ENCODE peak calls at places on chromosome 18, in five cellular contexts. W is astrocyte, I is A549, O is hepatocyte, X is fibroblast of lung. Z is an unnamed sample.

GRCh38 chr18:35868919-35869318 is 103.6 kb upstream of the RMP24 start:
- DNase-seq in W (no peak), X (no peak), I (no peak), O (no peak), Z (no peak)

GRCh38 chr18:59208602-59209001 is 11.4 kb upstream of the GRP start:
- DNase-seq in I (no peak), O (no peak), X (no peak), W (no peak), Z (no peak)

GRCh38 chr18:56637897-56638231 is 528 bp downstream of the TXNL1 start:
- DNase-seq in O (peak), X (no peak), I (no peak), W (no peak), Z (peak)

GRCh38 chr18:21051615-21052014 is 60.0 kb downstream of the ROCK1 start:
- DNase-seq in O (no peak), X (peak), I (no peak), W (no peak), Z (no peak)

GRCh38 chr18:75533954-75534353 is 106.5 kb upstream of the SMIM21 start:
- DNase-seq in X (peak), I (no peak), W (peak), O (no peak), Z (no peak)

GRCh38 chr18:49878567-49878966 is 65.2 kb upstream of the ACAA2 start:
- DNase-seq in W (peak), O (no peak), X (peak), I (no peak), Z (no peak)

GRCh38 chr18:48787523-48788151 is 163.1 kb downstream of the SMAD7 start:
- DNase-seq in O (no peak), I (no peak), W (no peak), X (peak), Z (no peak)

GRCh38 chr18:60146220-60146960 is 226.2 kb downstream of the MC4R start:
- DNase-seq in I (no peak), X (peak), O (no peak), W (peak), Z (no peak)

GRCh38 chr18:63069496-63069895 is 250.1 kb downstream of the BCL2 start:
- DNase-seq in I (no peak), X (no peak), W (no peak), O (no peak), Z (no peak)

GRCh38 chr18:39244242-39244641 is 1678.6 kb upstream of the CELF4 start:
- DNase-seq in X (no peak), O (no peak), W (no peak), I (no peak), Z (no peak)

GRCh38 chr18:36652503-36652902 is 176.3 kb downstream of the TPGS2 start:
- DNase-seq in O (no peak), I (no peak), X (no peak), W (no peak), Z (no peak)

GRCh38 chr18:48886520-48887293 is 64.1 kb downstream of the SMAD7 start:
- DNase-seq in I (no peak), O (no peak), X (no peak), W (no peak), Z (no peak)

GRCh38 chr18:39297225-39297624 is 1731.6 kb upstream of the CELF4 start:
- DNase-seq in I (no peak), O (no peak), W (no peak), X (no peak), Z (no peak)

GRCh38 chr18:76937597-76937996 is 115.2 kb downstream of the ZNF236 start:
- DNase-seq in I (no peak), X (peak), O (no peak), W (no peak), Z (no peak)

GRCh38 chr18:63284861-63285260 is 34.7 kb downstream of the BCL2 start:
- DNase-seq in O (no peak), I (no peak), X (no peak), W (no peak), Z (no peak)

GRCh38 chr18:48391863-48392262 is 17.3 kb downstream of the ZBTB7C start:
- DNase-seq in W (no peak), X (no peak), I (no peak), O (no peak), Z (no peak)

GRCh38 chr18:22563098-22563707 is 145.5 kb upstream of the CTAGE1 start:
- DNase-seq in I (peak), X (peak), O (peak), W (peak), Z (peak)

GRCh38 chr18:52395146-52395852 is 55.3 kb downstream of the DCC start:
- DNase-seq in O (no peak), X (no peak), W (no peak), I (no peak), Z (no peak)

GRCh38 chr18:79962311-79962710 is 2.1 kb upstream of the HSBP1L1 start:
- DNase-seq in O (peak), W (peak), X (peak), I (no peak), Z (peak)

GRCh38 chr18:53780666-53781065 is 443.8 kb downstream of the MBD2 start:
- DNase-seq in I (no peak), W (no peak), X (no peak), O (no peak), Z (no peak)
- H3K4me2 ChIP-seq in I (no peak), W (no peak), X (no peak), O (no peak), Z (no peak)

DNA sequence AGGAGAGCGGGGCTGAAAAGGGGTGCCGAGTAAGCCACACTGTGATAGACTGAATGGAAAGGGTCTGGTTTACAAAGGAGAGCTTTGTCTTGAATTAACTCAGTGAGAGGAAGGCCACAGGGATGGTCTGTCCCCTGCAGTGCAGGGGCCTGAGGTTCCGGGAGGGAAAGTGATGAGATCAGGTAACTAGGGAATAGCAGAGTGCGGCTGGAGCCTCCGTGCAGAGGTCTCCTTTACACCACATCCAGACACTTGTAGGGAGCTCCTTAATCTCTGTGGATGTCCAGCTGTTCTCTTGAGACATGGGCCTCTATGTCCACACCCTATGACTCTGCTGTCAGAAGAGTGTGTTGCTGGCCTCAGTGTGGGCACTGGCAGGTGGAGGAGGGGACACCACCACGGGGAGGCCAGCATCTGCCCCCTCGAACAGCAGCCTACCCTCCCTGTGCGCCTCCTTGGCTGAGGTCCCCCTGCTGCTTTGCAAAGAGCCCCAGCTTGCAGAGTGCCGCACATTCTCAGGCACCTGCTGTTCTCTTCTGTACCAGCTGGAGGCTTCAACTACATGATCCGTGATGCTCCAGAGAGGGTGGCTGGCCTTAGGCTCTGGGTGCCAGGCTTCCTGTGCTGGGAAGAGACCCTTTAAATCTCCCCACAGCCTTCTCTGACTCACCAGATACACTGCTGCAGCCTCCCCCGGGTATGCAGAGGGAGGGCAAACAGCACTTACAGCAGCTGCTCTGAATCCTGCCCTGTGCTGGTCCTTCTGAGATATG is 25.9 kb downstream of the ENOSF1 start:
- DNase-seq in W (no peak), I (no peak), O (no peak), X (peak), Z (no peak)
- H3K4me3 ChIP-seq in W (no peak), I (no peak), O (no peak), X (no peak), Z (no peak)

GRCh38 chr18:13276530-13277520 is 58.3 kb downstream of the LDLRAD4 start:
- DNase-seq in W (peak), I (no peak), O (no peak), X (peak), Z (no peak)

GRCh38 chr18:13271512-13271911 is 53.0 kb downstream of the LDLRAD4 start:
- DNase-seq in O (no peak), X (no peak), I (no peak), W (no peak), Z (no peak)

GRCh38 chr18:13272411-13272810 is 53.9 kb downstream of the LDLRAD4 start:
- DNase-seq in W (no peak), X (no peak), O (no peak), I (no peak), Z (no peak)

GRCh38 chr18:13275075-13275474 is 56.5 kb downstream of the LDLRAD4 start:
- DNase-seq in X (no peak), W (no peak), O (no peak), I (no peak), Z (no peak)

DNA sequence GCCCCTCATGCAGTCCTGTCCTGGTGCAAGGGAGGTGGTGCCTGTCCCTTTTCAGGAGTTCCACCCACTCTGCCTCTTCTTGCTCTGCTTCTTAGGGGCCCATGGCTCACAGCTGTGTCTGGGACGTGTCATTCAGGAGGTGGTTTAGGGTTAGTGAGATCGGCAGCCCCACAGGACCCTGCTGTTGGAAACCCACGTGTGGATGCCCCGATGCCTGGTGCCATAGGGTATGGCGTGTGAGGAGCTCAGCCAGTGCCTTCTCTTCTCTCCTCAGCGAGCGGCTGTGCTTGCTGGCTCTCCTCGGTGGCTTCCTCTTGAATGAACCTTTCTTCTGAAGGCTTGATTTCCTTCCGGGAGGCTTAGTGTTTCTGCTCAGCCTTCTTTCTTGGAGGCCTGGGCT is 55.2 kb downstream of the LDLRAD4 start:
- DNase-seq in X (no peak), W (no peak), O (no peak), I (no peak), Z (no peak)
- H3K4me2 ChIP-seq in X (no peak), W (no peak), O (no peak), I (no peak), Z (no peak)

GRCh38 chr18:5519448-5520362 is 24.1 kb downstream of the EPB41L3 start:
- DNase-seq in X (peak), O (no peak), W (peak), I (no peak), Z (no peak)
- H3K4me3 ChIP-seq in X (no peak), O (no peak), W (no peak), I (no peak), Z (no peak)

GRCh38 chr18:13003466-13003896 is 12.3 kb downstream of the CEP192 start:
- DNase-seq in O (peak), X (peak), I (peak), W (peak), Z (no peak)

GRCh38 chr18:13005289-13005688 is 14.1 kb downstream of the CEP192 start:
- DNase-seq in O (no peak), X (no peak), W (no peak), I (no peak), Z (no peak)

GRCh38 chr18:13004316-13004879 is 13.2 kb downstream of the CEP192 start:
- DNase-seq in O (no peak), W (no peak), I (no peak), X (no peak), Z (no peak)

GRCh38 chr18:13011719-13012118 is 20.6 kb downstream of the CEP192 start:
- DNase-seq in W (no peak), I (no peak), X (peak), O (no peak), Z (no peak)

GRCh38 chr18:13006731-13007550 is 15.8 kb downstream of the CEP192 start:
- DNase-seq in O (no peak), I (no peak), W (no peak), X (no peak), Z (no peak)
- H3K4me2 ChIP-seq in O (no peak), I (no peak), W (no peak), X (no peak), Z (no peak)

GRCh38 chr18:26928669-26929313 is 63.3 kb upstream of the AQP4 start:
- DNase-seq in O (no peak), I (no peak), X (no peak), W (no peak), Z (no peak)
- H3K4me3 ChIP-seq in O (no peak), I (no peak), X (no peak), W (no peak), Z (no peak)

Z was measured in PC-9.